ENCODE peak calls at places on chromosomes 6 and 20, in four cellular contexts. One of them, this sample, is unnamed.

GRCh38 chr6:113893866-113894265 is 36.7 kb downstream of the MARCKS start:
- DNase-seq in BJ: no peak
- DNase-seq in nephron progenitor cell: no peak
- DNase-seq in cardiac fibroblast: peak
- DNase-seq in this sample: no peak

GRCh38 chr6:145820000-145820399 is 5.4 kb upstream of the FBXO30 start:
- DNase-seq in BJ: no peak
- DNase-seq in cardiac fibroblast: no peak
- DNase-seq in nephron progenitor cell: no peak
- DNase-seq in this sample: no peak

GRCh38 chr6:73733791-73734190 is 37.8 kb downstream of the CD109 start:
- DNase-seq in nephron progenitor cell: no peak
- DNase-seq in BJ: no peak
- DNase-seq in cardiac fibroblast: no peak
- DNase-seq in this sample: no peak

GRCh38 chr20:12063106-12063505 is 145.4 kb downstream of the BTBD3 start:
- DNase-seq in nephron progenitor cell: no peak
- DNase-seq in cardiac fibroblast: no peak
- DNase-seq in BJ: no peak
- DNase-seq in this sample: no peak

GRCh38 chr20:54416770-54417169 is 58.6 kb upstream of the DOK5 start:
- DNase-seq in cardiac fibroblast: no peak
- DNase-seq in nephron progenitor cell: no peak
- DNase-seq in BJ: no peak
- DNase-seq in this sample: no peak

GRCh38 chr20:61497029-61497627 is 245.1 kb downstream of the CDH4 start:
- DNase-seq in nephron progenitor cell: no peak
- DNase-seq in cardiac fibroblast: no peak
- DNase-seq in BJ: no peak
- DNase-seq in this sample: no peak

GRCh38 chr6:136922680-136922996 is 537 bp downstream of the SLC35D3 start:
- DNase-seq in nephron progenitor cell: no peak
- DNase-seq in BJ: no peak
- DNase-seq in cardiac fibroblast: no peak
- DNase-seq in this sample: no peak

GRCh38 chr6:155252581-155252980 is 11.2 kb upstream of the CLDN20 start:
- DNase-seq in cardiac fibroblast: no peak
- DNase-seq in BJ: no peak
- DNase-seq in nephron progenitor cell: no peak
- DNase-seq in this sample: no peak

GRCh38 chr6:16080204-16080603 is 48.7 kb upstream of the MYLIP start:
- DNase-seq in nephron progenitor cell: no peak
- DNase-seq in BJ: no peak
- DNase-seq in cardiac fibroblast: no peak
- DNase-seq in this sample: no peak

GRCh38 chr6:126812651-126813050 is 305.8 kb upstream of the RSPO3 start:
- DNase-seq in cardiac fibroblast: peak
- DNase-seq in BJ: no peak
- DNase-seq in nephron progenitor cell: peak
- DNase-seq in this sample: no peak

GRCh38 chr6:14729186-14729871 is 516.5 kb upstream of the JARID2 start:
- DNase-seq in nephron progenitor cell: no peak
- DNase-seq in BJ: no peak
- DNase-seq in cardiac fibroblast: no peak
- DNase-seq in this sample: no peak

GRCh38 chr6:14851286-14851685 is 394.6 kb upstream of the JARID2 start:
- DNase-seq in cardiac fibroblast: peak
- DNase-seq in nephron progenitor cell: no peak
- DNase-seq in BJ: peak
- DNase-seq in this sample: no peak

GRCh38 chr20:39029324-39029820 is 67.2 kb downstream of the DHX35 start:
- DNase-seq in BJ: no peak
- DNase-seq in cardiac fibroblast: no peak
- DNase-seq in nephron progenitor cell: no peak
- DNase-seq in this sample: no peak

GRCh38 chr6:24856246-24856599 is 57.5 kb upstream of the ARMH2 start:
- DNase-seq in BJ: no peak
- DNase-seq in cardiac fibroblast: no peak
- DNase-seq in nephron progenitor cell: no peak
- DNase-seq in this sample: no peak

GRCh38 chr20:63357921-63358905 is 2.9 kb downstream of the CHRNA4 start:
- DNase-seq in BJ: no peak
- DNase-seq in nephron progenitor cell: no peak
- DNase-seq in cardiac fibroblast: no peak
- DNase-seq in this sample: no peak

GRCh38 chr6:149075616-149076354 is 241.7 kb upstream of the TAB2 start:
- DNase-seq in BJ: no peak
- DNase-seq in cardiac fibroblast: peak
- DNase-seq in nephron progenitor cell: no peak
- DNase-seq in this sample: no peak

GRCh38 chr20:47765715-47766594 is 19.3 kb downstream of the SULF2 start:
- DNase-seq in nephron progenitor cell: no peak
- DNase-seq in BJ: no peak
- DNase-seq in cardiac fibroblast: peak
- DNase-seq in this sample: no peak

GRCh38 chr20:57264151-57264792 is 2.2 kb downstream of the BMP7 start:
- DNase-seq in nephron progenitor cell: no peak
- DNase-seq in cardiac fibroblast: no peak
- DNase-seq in BJ: no peak
- DNase-seq in this sample: no peak

GRCh38 chr6:3456395-3456767 is 469 bp downstream of the SLC22A23 start:
- DNase-seq in nephron progenitor cell: no peak
- DNase-seq in BJ: no peak
- DNase-seq in cardiac fibroblast: no peak
- DNase-seq in this sample: no peak

GRCh38 chr6:108698593-108699289 is 138.0 kb downstream of the FOXO3 start:
- DNase-seq in nephron progenitor cell: no peak
- DNase-seq in BJ: no peak
- DNase-seq in cardiac fibroblast: no peak
- DNase-seq in this sample: no peak

GRCh38 chr6:105911106-105911629 is 175.0 kb upstream of the PRDM1 start:
- DNase-seq in cardiac fibroblast: no peak
- DNase-seq in BJ: no peak
- DNase-seq in nephron progenitor cell: no peak
- DNase-seq in this sample: no peak

GRCh38 chr6:42118162-42119001 is 24.0 kb downstream of the C6orf132 start:
- DNase-seq in cardiac fibroblast: peak
- DNase-seq in nephron progenitor cell: no peak
- DNase-seq in BJ: no peak
- DNase-seq in this sample: peak

GRCh38 chr6:110518281-110518623 is 41.8 kb upstream of the SLC22A16 start:
- DNase-seq in cardiac fibroblast: peak
- DNase-seq in BJ: no peak
- DNase-seq in nephron progenitor cell: no peak
- DNase-seq in this sample: no peak

GRCh38 chr6:8175046-8175777 is 72.9 kb upstream of the EEF1E1 start:
- DNase-seq in BJ: no peak
- DNase-seq in nephron progenitor cell: no peak
- DNase-seq in cardiac fibroblast: no peak
- DNase-seq in this sample: no peak

GRCh38 chr6:23228439-23229024 is 659.2 kb downstream of the HDGFL1 start:
- DNase-seq in BJ: no peak
- DNase-seq in nephron progenitor cell: no peak
- DNase-seq in cardiac fibroblast: no peak
- DNase-seq in this sample: peak

GRCh38 chr20:64051532-64052325 is 2.3 kb upstream of the SOX18 start:
- DNase-seq in cardiac fibroblast: no peak
- DNase-seq in nephron progenitor cell: no peak
- DNase-seq in BJ: no peak
- DNase-seq in this sample: peak

GRCh38 chr20:445514-446336 is 16.6 kb downstream of the TBC1D20 start:
- DNase-seq in BJ: no peak
- DNase-seq in cardiac fibroblast: no peak
- DNase-seq in nephron progenitor cell: no peak
- DNase-seq in this sample: no peak

GRCh38 chr20:44572551-44573500 is 9.6 kb upstream of the PKIG start:
- DNase-seq in nephron progenitor cell: no peak
- DNase-seq in BJ: peak
- DNase-seq in cardiac fibroblast: peak
- DNase-seq in this sample: no peak

GRCh38 chr6:45504947-45505346 is 127.2 kb upstream of the SUPT3H start:
- DNase-seq in cardiac fibroblast: peak
- DNase-seq in BJ: peak
- DNase-seq in nephron progenitor cell: peak
- DNase-seq in this sample: no peak

GRCh38 chr20:2814076-2814475 is 711 bp upstream of the C20orf141 start:
- DNase-seq in BJ: no peak
- DNase-seq in nephron progenitor cell: no peak
- DNase-seq in cardiac fibroblast: no peak
- DNase-seq in this sample: no peak

GRCh38 chr20:51022803-51023616 is at the start of gene KCNG1:
- DNase-seq in nephron progenitor cell: peak
- DNase-seq in cardiac fibroblast: peak
- DNase-seq in BJ: no peak
- DNase-seq in this sample: peak

GRCh38 chr6:138695193-138695592 is 78.4 kb upstream of the CCDC28A start:
- DNase-seq in BJ: no peak
- DNase-seq in nephron progenitor cell: no peak
- DNase-seq in cardiac fibroblast: no peak
- DNase-seq in this sample: no peak

GRCh38 chr6:138691595-138692057 is 81.9 kb upstream of the CCDC28A start:
- DNase-seq in BJ: no peak
- DNase-seq in cardiac fibroblast: peak
- DNase-seq in nephron progenitor cell: no peak
- DNase-seq in this sample: no peak

GRCh38 chr6:138692058-138692977 is 81.3 kb upstream of the CCDC28A start:
- DNase-seq in cardiac fibroblast: peak
- DNase-seq in BJ: no peak
- DNase-seq in nephron progenitor cell: peak
- DNase-seq in this sample: peak

GRCh38 chr6:138690975-138691594 is 82.5 kb upstream of the CCDC28A start:
- DNase-seq in BJ: no peak
- DNase-seq in nephron progenitor cell: no peak
- DNase-seq in cardiac fibroblast: no peak
- DNase-seq in this sample: no peak

DNA sequence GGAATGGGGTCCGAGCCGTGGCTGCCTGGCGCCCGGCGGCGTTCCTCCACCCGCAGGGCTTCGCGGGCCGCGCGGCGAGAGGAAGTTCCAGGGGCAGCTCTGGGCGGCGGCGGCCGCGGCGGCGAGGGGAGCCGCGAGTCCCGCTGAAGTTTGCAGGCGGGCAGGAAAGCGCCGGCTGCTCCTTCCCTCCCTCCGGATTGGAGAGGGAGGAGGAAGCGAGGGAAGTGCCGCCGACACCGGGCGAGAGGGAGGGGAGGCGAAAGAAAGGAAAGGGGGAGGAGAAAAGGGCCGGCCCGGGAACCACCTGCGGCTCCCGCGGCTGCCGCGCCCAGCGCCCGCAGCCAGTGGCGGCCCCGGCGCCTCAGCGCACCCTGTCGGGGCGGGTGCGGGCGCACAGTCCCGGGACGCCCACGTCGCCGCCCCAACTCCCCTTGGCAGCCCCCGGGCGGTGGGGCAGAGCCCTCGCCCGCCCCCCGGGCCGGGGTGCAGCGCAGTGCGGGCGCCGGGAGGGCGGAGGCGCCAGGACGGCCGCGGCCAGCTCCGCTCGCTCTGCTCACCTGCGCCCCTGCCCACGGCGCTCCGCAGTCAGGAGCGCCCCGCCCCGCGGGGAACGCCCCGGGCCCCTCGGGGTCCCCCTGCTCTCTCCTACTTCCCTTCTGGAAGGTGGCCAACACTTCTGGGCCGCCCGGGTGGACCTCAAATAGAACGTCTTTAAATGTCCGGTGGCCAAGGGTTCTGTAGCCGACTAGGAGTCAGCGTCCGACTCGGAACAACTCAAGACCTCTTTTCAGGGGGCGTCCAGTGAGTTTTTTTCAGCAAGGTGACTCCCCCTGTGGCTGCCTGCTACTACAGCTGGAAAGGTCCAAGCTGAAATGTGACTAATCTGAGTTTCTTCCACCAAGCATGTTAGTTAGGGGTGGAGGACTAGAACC is 80.3 kb upstream of the CCDC28A start:
- DNase-seq in nephron progenitor cell: peak
- DNase-seq in cardiac fibroblast: peak
- DNase-seq in BJ: no peak
- DNase-seq in this sample: peak
- TF ChIP-seq CTCF in nephron progenitor cell: no peak
- TF ChIP-seq CTCF in cardiac fibroblast: peak
- TF ChIP-seq CTCF in BJ: no peak
- TF ChIP-seq CTCF in this sample: no peak

DNA sequence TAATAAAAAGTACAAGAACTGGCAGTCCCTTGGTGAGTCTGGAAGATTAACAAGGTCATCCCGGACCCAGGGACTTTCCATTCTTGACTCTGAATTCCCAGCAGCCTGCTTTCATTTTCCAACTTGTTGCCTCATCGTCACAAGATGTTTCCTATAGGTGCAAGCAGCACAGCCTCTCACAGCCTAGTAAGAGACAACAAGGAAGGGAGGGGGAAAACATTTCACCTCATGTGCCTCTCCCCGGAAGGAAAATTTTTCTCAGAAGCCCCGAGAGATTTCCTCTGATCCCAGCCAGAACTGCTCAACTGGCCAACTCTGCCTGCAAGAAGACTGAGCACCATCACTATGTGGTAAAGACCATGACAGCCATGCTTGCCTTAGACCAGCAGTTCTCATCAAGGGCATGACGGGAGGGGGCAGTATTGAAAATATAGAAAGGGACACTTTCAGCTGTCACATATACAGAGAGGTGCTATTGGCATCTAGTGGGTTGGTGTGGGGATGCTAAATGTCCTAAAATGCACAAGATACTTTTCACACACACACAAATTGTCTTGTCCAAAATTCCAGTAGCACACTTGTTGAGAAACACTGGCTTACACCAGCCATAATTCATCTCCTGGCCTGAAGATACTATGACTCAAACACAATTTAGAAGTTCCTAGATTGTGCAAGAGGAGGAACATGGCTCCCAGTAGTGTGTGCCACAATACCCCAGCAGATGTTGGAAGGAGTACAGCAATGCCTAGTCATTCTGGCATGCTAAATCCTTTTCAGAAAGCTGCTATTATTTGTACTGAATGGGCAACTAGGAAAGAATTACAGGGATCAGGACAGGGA is 10.8 kb upstream of the WTAP start:
- DNase-seq in cardiac fibroblast: peak
- DNase-seq in nephron progenitor cell: no peak
- DNase-seq in BJ: peak
- DNase-seq in this sample: no peak
- TF ChIP-seq CTCF in cardiac fibroblast: no peak
- TF ChIP-seq CTCF in nephron progenitor cell: no peak
- TF ChIP-seq CTCF in BJ: no peak
- TF ChIP-seq CTCF in this sample: no peak

DNA sequence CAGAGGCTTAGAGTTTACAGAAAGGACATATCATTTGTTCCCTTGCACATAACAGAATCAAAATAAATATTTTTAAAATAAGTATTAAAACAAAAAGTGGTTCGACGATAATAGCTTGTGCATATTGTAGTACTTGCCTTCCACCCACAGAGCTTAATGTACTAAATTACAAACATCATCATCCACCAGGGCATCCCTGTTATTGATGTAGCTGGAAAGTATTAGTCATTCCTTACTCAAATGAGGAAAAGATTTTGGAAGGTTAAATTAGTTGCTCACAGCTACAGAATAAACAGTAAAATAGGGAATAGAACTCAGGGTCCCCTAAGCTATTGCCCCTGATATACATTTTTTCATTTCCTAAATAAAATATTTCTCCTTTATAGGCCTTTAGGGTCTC is 150.3 kb downstream of the PTPRK start:
- DNase-seq in cardiac fibroblast: peak
- DNase-seq in nephron progenitor cell: no peak
- DNase-seq in BJ: peak
- DNase-seq in this sample: no peak
- TF ChIP-seq CTCF in cardiac fibroblast: no peak
- TF ChIP-seq CTCF in nephron progenitor cell: no peak
- TF ChIP-seq CTCF in BJ: no peak
- TF ChIP-seq CTCF in this sample: no peak

GRCh38 chr6:151430886-151431285 is 21.0 kb downstream of the RMND1 start:
- DNase-seq in cardiac fibroblast: no peak
- DNase-seq in nephron progenitor cell: no peak
- DNase-seq in BJ: no peak
- DNase-seq in this sample: no peak
- TF ChIP-seq CTCF in cardiac fibroblast: no peak
- TF ChIP-seq CTCF in nephron progenitor cell: no peak
- TF ChIP-seq CTCF in BJ: no peak
- TF ChIP-seq CTCF in this sample: no peak

This sample was measured in upper lobe of right lung.